ENCODE peak calls at places on chromosomes 12 and 14, in five cellular contexts. One of them, this sample, is unnamed.
A peak's percentile ranks its signal among the peaks of the same experiment; 100 is the strongest.

GRCh38 chr12:49720214-49720613 is 13.0 kb upstream of the FMNL3 start:
- DNase-seq in ACHN: no peak
- DNase-seq in cardiac fibroblast: peak; percentile 30
- DNase-seq in amniotic stem cell: no peak
- DNase-seq in stimulated activated CD8-positive, alpha-beta memory T cell treated with anti-CD3 and anti-CD28 coated beads, Interleukin-7, amount 100 ng/mL, for 1 hour: no peak
- DNase-seq in this sample: no peak

GRCh38 chr12:97560766-97561165 is 98.2 kb downstream of the RMST start:
- DNase-seq in ACHN: no peak
- DNase-seq in cardiac fibroblast: no peak
- DNase-seq in amniotic stem cell: no peak
- DNase-seq in stimulated activated CD8-positive, alpha-beta memory T cell treated with anti-CD3 and anti-CD28 coated beads, Interleukin-7, amount 100 ng/mL, for 1 hour: no peak
- DNase-seq in this sample: no peak

GRCh38 chr14:24297190-24297964 is 2.2 kb downstream of the DHRS1 start:
- DNase-seq in ACHN: peak; percentile 67
- DNase-seq in cardiac fibroblast: peak; percentile 39
- DNase-seq in amniotic stem cell: no peak
- DNase-seq in stimulated activated CD8-positive, alpha-beta memory T cell treated with anti-CD3 and anti-CD28 coated beads, Interleukin-7, amount 100 ng/mL, for 1 hour: no peak
- DNase-seq in this sample: peak; percentile 10

GRCh38 chr14:60189923-60190840 is 25.0 kb upstream of the DHRS7 start:
- DNase-seq in ACHN: no peak
- DNase-seq in cardiac fibroblast: no peak
- DNase-seq in amniotic stem cell: no peak
- DNase-seq in stimulated activated CD8-positive, alpha-beta memory T cell treated with anti-CD3 and anti-CD28 coated beads, Interleukin-7, amount 100 ng/mL, for 1 hour: no peak
- DNase-seq in this sample: no peak

GRCh38 chr12:124523071-124523470 is 44.3 kb downstream of the NCOR2 start:
- DNase-seq in ACHN: no peak
- DNase-seq in cardiac fibroblast: no peak
- DNase-seq in amniotic stem cell: no peak
- DNase-seq in stimulated activated CD8-positive, alpha-beta memory T cell treated with anti-CD3 and anti-CD28 coated beads, Interleukin-7, amount 100 ng/mL, for 1 hour: no peak
- DNase-seq in this sample: no peak

GRCh38 chr12:57517187-57517586 is 3.1 kb downstream of the DDIT3 start:
- DNase-seq in ACHN: peak; percentile 39
- DNase-seq in cardiac fibroblast: peak; percentile 43
- DNase-seq in amniotic stem cell: no peak
- DNase-seq in stimulated activated CD8-positive, alpha-beta memory T cell treated with anti-CD3 and anti-CD28 coated beads, Interleukin-7, amount 100 ng/mL, for 1 hour: no peak
- DNase-seq in this sample: no peak

GRCh38 chr14:34874386-34875030 is 652 bp downstream of the BAZ1A start:
- DNase-seq in ACHN: peak; percentile 31
- DNase-seq in cardiac fibroblast: peak; percentile 64
- DNase-seq in amniotic stem cell: peak; percentile 10
- DNase-seq in stimulated activated CD8-positive, alpha-beta memory T cell treated with anti-CD3 and anti-CD28 coated beads, Interleukin-7, amount 100 ng/mL, for 1 hour: peak; percentile 20
- DNase-seq in this sample: no peak

GRCh38 chr12:12539411-12539810 is 23.3 kb downstream of the DUSP16 start:
- DNase-seq in ACHN: no peak
- DNase-seq in cardiac fibroblast: no peak
- DNase-seq in amniotic stem cell: no peak
- DNase-seq in stimulated activated CD8-positive, alpha-beta memory T cell treated with anti-CD3 and anti-CD28 coated beads, Interleukin-7, amount 100 ng/mL, for 1 hour: no peak
- DNase-seq in this sample: no peak

GRCh38 chr12:2389079-2389790 is 336.4 kb downstream of the CACNA1C start:
- DNase-seq in ACHN: no peak
- DNase-seq in cardiac fibroblast: no peak
- DNase-seq in amniotic stem cell: no peak
- DNase-seq in stimulated activated CD8-positive, alpha-beta memory T cell treated with anti-CD3 and anti-CD28 coated beads, Interleukin-7, amount 100 ng/mL, for 1 hour: no peak
- DNase-seq in this sample: no peak

GRCh38 chr14:73269729-73270651 is 32.7 kb downstream of the PAPLN start:
- DNase-seq in ACHN: peak; percentile 74
- DNase-seq in cardiac fibroblast: peak; percentile 51
- DNase-seq in amniotic stem cell: no peak
- DNase-seq in stimulated activated CD8-positive, alpha-beta memory T cell treated with anti-CD3 and anti-CD28 coated beads, Interleukin-7, amount 100 ng/mL, for 1 hour: no peak
- DNase-seq in this sample: no peak

GRCh38 chr12:22321620-22322019 is 12.9 kb downstream of the ST8SIA1 start:
- DNase-seq in ACHN: no peak
- DNase-seq in cardiac fibroblast: peak; percentile 48
- DNase-seq in amniotic stem cell: no peak
- DNase-seq in stimulated activated CD8-positive, alpha-beta memory T cell treated with anti-CD3 and anti-CD28 coated beads, Interleukin-7, amount 100 ng/mL, for 1 hour: no peak
- DNase-seq in this sample: no peak

GRCh38 chr12:12899530-12900380 is 8.4 kb downstream of the GPRC5A start:
- DNase-seq in ACHN: peak; percentile 94
- DNase-seq in cardiac fibroblast: peak; percentile 98
- DNase-seq in amniotic stem cell: peak; percentile 68
- DNase-seq in stimulated activated CD8-positive, alpha-beta memory T cell treated with anti-CD3 and anti-CD28 coated beads, Interleukin-7, amount 100 ng/mL, for 1 hour: no peak
- DNase-seq in this sample: no peak

GRCh38 chr14:95233702-95234241 is 76.4 kb upstream of the DICER1 start:
- DNase-seq in ACHN: no peak
- DNase-seq in cardiac fibroblast: no peak
- DNase-seq in amniotic stem cell: no peak
- DNase-seq in stimulated activated CD8-positive, alpha-beta memory T cell treated with anti-CD3 and anti-CD28 coated beads, Interleukin-7, amount 100 ng/mL, for 1 hour: no peak
- DNase-seq in this sample: no peak

GRCh38 chr12:120598674-120599463 is 17.7 kb upstream of the POP5 start:
- DNase-seq in ACHN: peak; percentile 87
- DNase-seq in cardiac fibroblast: peak; percentile 46
- DNase-seq in amniotic stem cell: no peak
- DNase-seq in stimulated activated CD8-positive, alpha-beta memory T cell treated with anti-CD3 and anti-CD28 coated beads, Interleukin-7, amount 100 ng/mL, for 1 hour: no peak
- DNase-seq in this sample: no peak

GRCh38 chr14:64500088-64500487 is 3.5 kb downstream of the ZBTB25 start:
- DNase-seq in ACHN: no peak
- DNase-seq in cardiac fibroblast: no peak
- DNase-seq in amniotic stem cell: no peak
- DNase-seq in stimulated activated CD8-positive, alpha-beta memory T cell treated with anti-CD3 and anti-CD28 coated beads, Interleukin-7, amount 100 ng/mL, for 1 hour: no peak
- DNase-seq in this sample: no peak

GRCh38 chr12:53180931-53181645 is 363 bp upstream of the CSAD start:
- DNase-seq in ACHN: peak; percentile 88
- DNase-seq in cardiac fibroblast: peak; percentile 61
- DNase-seq in amniotic stem cell: no peak
- DNase-seq in stimulated activated CD8-positive, alpha-beta memory T cell treated with anti-CD3 and anti-CD28 coated beads, Interleukin-7, amount 100 ng/mL, for 1 hour: peak; percentile 48
- DNase-seq in this sample: no peak

GRCh38 chr12:101719566-101719965 is 19.7 kb downstream of the SYCP3 start:
- DNase-seq in ACHN: no peak
- DNase-seq in cardiac fibroblast: peak; percentile 38
- DNase-seq in amniotic stem cell: no peak
- DNase-seq in stimulated activated CD8-positive, alpha-beta memory T cell treated with anti-CD3 and anti-CD28 coated beads, Interleukin-7, amount 100 ng/mL, for 1 hour: no peak
- DNase-seq in this sample: no peak

GRCh38 chr14:63470877-63471565 is 72.2 kb downstream of the PPP2R5E start:
- DNase-seq in ACHN: peak; percentile 61
- DNase-seq in cardiac fibroblast: peak; percentile 78
- DNase-seq in amniotic stem cell: peak; percentile 34
- DNase-seq in stimulated activated CD8-positive, alpha-beta memory T cell treated with anti-CD3 and anti-CD28 coated beads, Interleukin-7, amount 100 ng/mL, for 1 hour: no peak
- DNase-seq in this sample: peak; percentile 69

GRCh38 chr14:61322011-61322798 is 826 bp downstream of the PRKCH start:
- DNase-seq in ACHN: no peak
- DNase-seq in cardiac fibroblast: no peak
- DNase-seq in amniotic stem cell: no peak
- DNase-seq in stimulated activated CD8-positive, alpha-beta memory T cell treated with anti-CD3 and anti-CD28 coated beads, Interleukin-7, amount 100 ng/mL, for 1 hour: no peak
- DNase-seq in this sample: no peak

GRCh38 chr14:30630248-30630647 is 8.1 kb downstream of the SCFD1 start:
- DNase-seq in ACHN: no peak
- DNase-seq in cardiac fibroblast: no peak
- DNase-seq in amniotic stem cell: no peak
- DNase-seq in stimulated activated CD8-positive, alpha-beta memory T cell treated with anti-CD3 and anti-CD28 coated beads, Interleukin-7, amount 100 ng/mL, for 1 hour: no peak
- DNase-seq in this sample: no peak

GRCh38 chr12:65951697-65952096 is 127.4 kb downstream of the HMGA2 start:
- DNase-seq in ACHN: no peak
- DNase-seq in cardiac fibroblast: peak; percentile 58
- DNase-seq in amniotic stem cell: no peak
- DNase-seq in stimulated activated CD8-positive, alpha-beta memory T cell treated with anti-CD3 and anti-CD28 coated beads, Interleukin-7, amount 100 ng/mL, for 1 hour: no peak
- DNase-seq in this sample: no peak

GRCh38 chr12:132548430-132549058 is 58.6 kb downstream of the FBRSL1 start:
- DNase-seq in ACHN: no peak
- DNase-seq in cardiac fibroblast: no peak
- DNase-seq in amniotic stem cell: no peak
- DNase-seq in stimulated activated CD8-positive, alpha-beta memory T cell treated with anti-CD3 and anti-CD28 coated beads, Interleukin-7, amount 100 ng/mL, for 1 hour: no peak
- DNase-seq in this sample: no peak

GRCh38 chr14:67416810-67417209 is 4.8 kb upstream of the PLEK2 start:
- DNase-seq in ACHN: no peak
- DNase-seq in cardiac fibroblast: no peak
- DNase-seq in amniotic stem cell: no peak
- DNase-seq in stimulated activated CD8-positive, alpha-beta memory T cell treated with anti-CD3 and anti-CD28 coated beads, Interleukin-7, amount 100 ng/mL, for 1 hour: no peak
- DNase-seq in this sample: no peak

GRCh38 chr12:94148841-94149780 is 734 bp downstream of the PLXNC1 start:
- DNase-seq in ACHN: peak; percentile 29
- DNase-seq in cardiac fibroblast: peak; percentile 36
- DNase-seq in amniotic stem cell: no peak
- DNase-seq in stimulated activated CD8-positive, alpha-beta memory T cell treated with anti-CD3 and anti-CD28 coated beads, Interleukin-7, amount 100 ng/mL, for 1 hour: no peak
- DNase-seq in this sample: no peak

GRCh38 chr14:28902930-28903329 is 136.3 kb downstream of the FOXG1 start:
- DNase-seq in ACHN: no peak
- DNase-seq in cardiac fibroblast: no peak
- DNase-seq in amniotic stem cell: no peak
- DNase-seq in stimulated activated CD8-positive, alpha-beta memory T cell treated with anti-CD3 and anti-CD28 coated beads, Interleukin-7, amount 100 ng/mL, for 1 hour: no peak
- DNase-seq in this sample: no peak